ENCODE peak calls at places on chromosomes 4 and X, in seven cellular contexts. O is CD8-positive, alpha-beta memory T cell; D is astrocyte of the spinal cord; W is activated CD8-positive, alpha-beta T cell treated with anti-CD3 and anti-CD28 coated beads, Interleukin-2, amount 10 ng/mL, durations not matched to agents 7 days and 5 days; N is NCI-H1048; V is midbrain; G is GM20000. J is an unnamed sample.

GRCh38 chrX:78029663-78030062 is 60.2 kb upstream of the PGAM4 start:
- DNase-seq in O (no peak), D (peak; percentile 14), W (peak; percentile 24), N (peak; percentile 1), V (peak; percentile 45), G (peak; percentile 9), J (no peak)

GRCh38 chrX:134388161-134389109 is 71.5 kb upstream of the HPRT1 start:
- DNase-seq in O (no peak), D (no peak), W (no peak), N (no peak), V (no peak), G (peak; percentile 38), J (peak; percentile 51)

GRCh38 chr4:139532951-139533350 is 23.1 kb downstream of the SETD7 start:
- DNase-seq in O (no peak), D (no peak), W (no peak), N (no peak), V (no peak), G (no peak), J (no peak)

GRCh38 chr4:56247646-56248045 is 139.6 kb downstream of the AASDH start:
- DNase-seq in O (no peak), D (no peak), W (no peak), N (no peak), V (no peak), G (no peak), J (no peak)

GRCh38 chrX:22025751-22026150 is 6.4 kb upstream of the PHEX start:
- DNase-seq in O (no peak), D (no peak), W (no peak), N (no peak), V (no peak), G (no peak), J (no peak)

GRCh38 chrX:49829016-49829415 is at the start of gene PAGE4:
- DNase-seq in O (no peak), D (no peak), W (no peak), N (no peak), V (no peak), G (no peak), J (no peak)

GRCh38 chr4:99876946-99877345 is 17.3 kb downstream of the LAMTOR3 start:
- DNase-seq in O (no peak), D (no peak), W (no peak), N (no peak), V (no peak), G (no peak), J (no peak)

GRCh38 chrX:86002076-86002896 is 45.1 kb downstream of the CHM start:
- DNase-seq in O (no peak), D (peak; percentile 60), W (peak; percentile 23), N (no peak), V (no peak), G (no peak), J (peak; percentile 10)

GRCh38 chr4:159144112-159144694 is 41.3 kb downstream of the RAPGEF2 start:
- DNase-seq in O (no peak), D (no peak), W (no peak), N (no peak), V (no peak), G (no peak), J (no peak)

GRCh38 chr4:182877326-182877883 is 39.8 kb downstream of the DCTD start:
- DNase-seq in O (no peak), D (no peak), W (no peak), N (no peak), V (no peak), G (no peak), J (no peak)

GRCh38 chr4:53695540-53696463 is 104.5 kb upstream of the LNX1 start:
- DNase-seq in O (no peak), D (no peak), W (no peak), N (peak; percentile 63), V (no peak), G (peak; percentile 10), J (no peak)

GRCh38 chr4:20543131-20543530 is 157.1 kb upstream of the PACRGL start:
- DNase-seq in O (no peak), D (no peak), W (no peak), N (no peak), V (no peak), G (no peak), J (no peak)

GRCh38 chrX:54043696-54044125 is 562 bp downstream of the PHF8 start:
- DNase-seq in O (peak; percentile 18), D (no peak), W (peak; percentile 35), N (no peak), V (no peak), G (peak; percentile 15), J (peak; percentile 40)

GRCh38 chr4:145177906-145178538 is 2.4 kb downstream of the OTUD4 start:
- DNase-seq in O (no peak), D (peak; percentile 43), W (no peak), N (no peak), V (peak; percentile 14), G (no peak), J (peak; percentile 22)

GRCh38 chr4:96913437-96914075 is 1073.7 kb downstream of the PDHA2 start:
- DNase-seq in O (no peak), D (peak; percentile 9), W (no peak), N (peak; percentile 9), V (no peak), G (no peak), J (no peak)

GRCh38 chr4:154399259-154399974 is 92.2 kb downstream of the DCHS2 start:
- DNase-seq in O (no peak), D (peak; percentile 40), W (no peak), N (no peak), V (peak; percentile 59), G (no peak), J (no peak)

GRCh38 chrX:45134303-45134702 is 66.4 kb downstream of the DIPK2B start:
- DNase-seq in O (no peak), D (no peak), W (no peak), N (no peak), V (peak; percentile 85), G (no peak), J (no peak)

GRCh38 chrX:19855700-19856381 is 31.6 kb downstream of the SH3KBP1 start:
- DNase-seq in O (no peak), D (no peak), W (no peak), N (no peak), V (no peak), G (no peak), J (no peak)

GRCh38 chr4:139950568-139950967 is 203.4 kb downstream of the MAML3 start:
- DNase-seq in O (no peak), D (peak; percentile 80), W (peak; percentile 78), N (no peak), V (no peak), G (peak; percentile 57), J (no peak)

GRCh38 chr4:169096221-169096620 is 86.2 kb upstream of the CBR4 start:
- DNase-seq in O (no peak), D (no peak), W (no peak), N (no peak), V (no peak), G (no peak), J (no peak)

GRCh38 chr4:183171484-183172267 is 72.6 kb downstream of the WWC2 start:
- DNase-seq in O (no peak), D (no peak), W (no peak), N (no peak), V (no peak), G (no peak), J (no peak)

GRCh38 chrX:97398030-97398551 is 514.4 kb downstream of the RPA4 start:
- DNase-seq in O (no peak), D (peak; percentile 36), W (peak; percentile 20), N (no peak), V (no peak), G (peak; percentile 8), J (no peak)

GRCh38 chr4:70927502-70928139 is 25.5 kb downstream of the MOB1B start:
- DNase-seq in O (no peak), D (no peak), W (peak; percentile 48), N (no peak), V (no peak), G (no peak), J (peak; percentile 48)

GRCh38 chr4:186266699-186267467 is 894 bp downstream of the F11 start:
- DNase-seq in O (no peak), D (no peak), W (no peak), N (no peak), V (no peak), G (no peak), J (no peak)

J was measured in B cell.